ENCODE peak calls at places on chromosomes 5 and 9, in six cellular contexts. K, M, L, R, E and I are unnamed samples.

GRCh38 chr9:2119490-2120046 is 104.4 kb downstream of the SMARCA2 start:
- DNase-seq in K (no peak), M (no peak), L (no peak), R (no peak), E (no peak), I (no peak)

GRCh38 chr5:176994460-176995121 is 12.0 kb downstream of the UIMC1 start:
- DNase-seq in K (no peak), M (no peak), L (peak; percentile 89), R (peak; percentile 73), E (peak; percentile 58), I (no peak)

GRCh38 chr9:112881366-112881765 is 9.3 kb downstream of the SLC46A2 start:
- DNase-seq in K (no peak), M (no peak), L (peak; percentile 76), R (no peak), E (no peak), I (no peak)

GRCh38 chr9:94692601-94693000 is 33.9 kb upstream of the AOPEP start:
- DNase-seq in K (no peak), M (no peak), L (no peak), R (no peak), E (peak; percentile 37), I (no peak)

GRCh38 chr9:84966876-84967830 is 297.6 kb downstream of the NTRK2 start:
- DNase-seq in K (no peak), M (peak; percentile 14), L (no peak), R (no peak), E (peak; percentile 77), I (peak; percentile 35)

GRCh38 chr5:96017951-96018350 is 56.3 kb upstream of the ELL2 start:
- DNase-seq in K (no peak), M (no peak), L (peak; percentile 94), R (no peak), E (peak; percentile 11), I (no peak)

GRCh38 chr9:106602354-106602753 is 260.6 kb upstream of the ZNF462 start:
- DNase-seq in K (no peak), M (no peak), L (no peak), R (no peak), E (no peak), I (no peak)

GRCh38 chr5:395156-395920 is 47.6 kb upstream of the EXOC3 start:
- DNase-seq in K (no peak), M (no peak), L (peak; percentile 42), R (no peak), E (no peak), I (no peak)

GRCh38 chr9:17402309-17402708 is 176.6 kb upstream of the SH3GL2 start:
- DNase-seq in K (no peak), M (no peak), L (peak; percentile 70), R (no peak), E (peak; percentile 60), I (peak; percentile 52)

GRCh38 chr5:109929371-109929770 is 239.6 kb downstream of the MAN2A1 start:
- DNase-seq in K (no peak), M (no peak), L (no peak), R (no peak), E (no peak), I (no peak)

GRCh38 chr5:122219767-122220166 is 90.4 kb downstream of the ZNF474 start:
- DNase-seq in K (no peak), M (no peak), L (no peak), R (no peak), E (no peak), I (no peak)

GRCh38 chr9:65409471-65409980 is 124.5 kb upstream of the FOXD4L5 start:
- DNase-seq in K (no peak), M (no peak), L (no peak), R (no peak), E (no peak), I (no peak)

GRCh38 chr5:157888814-157889532 is 30.0 kb upstream of the CLINT1 start:
- DNase-seq in K (no peak), M (no peak), L (no peak), R (no peak), E (no peak), I (no peak)

GRCh38 chr9:38066167-38066906 is 2.7 kb downstream of the SHB start:
- DNase-seq in K (no peak), M (no peak), L (no peak), R (no peak), E (peak; percentile 48), I (no peak)

GRCh38 chr5:137836301-137836700 is 31.4 kb upstream of the MYOT start:
- DNase-seq in K (no peak), M (no peak), L (peak; percentile 12), R (no peak), E (no peak), I (no peak)

GRCh38 chr5:179805529-179806249 is 977 bp downstream of the MGAT4B start:
- DNase-seq in K (no peak), M (peak; percentile 41), L (peak; percentile 35), R (peak; percentile 72), E (peak; percentile 61), I (no peak)

GRCh38 chr5:177111720-177112394 is 21.7 kb upstream of the NSD1 start:
- DNase-seq in K (peak; percentile 13), M (peak; percentile 83), L (peak; percentile 52), R (no peak), E (peak; percentile 86), I (peak; percentile 54)

GRCh38 chr5:157575096-157575872 is at the start of gene ADAM19:
- DNase-seq in K (no peak), M (peak; percentile 55), L (peak; percentile 64), R (peak; percentile 56), E (peak; percentile 85), I (peak; percentile 72)